ENCODE peak calls at places on chromosomes 5 and 9, in four cellular contexts. One of them, this sample, is unnamed.

GRCh38 chr9:37963936-37964739 is 60.2 kb upstream of the SLC25A51 start:
- DNase-seq in GM12878: no peak
- DNase-seq in SK-N-SH: no peak
- DNase-seq in K562: no peak
- DNase-seq in this sample: peak

GRCh38 chr5:32059779-32060178 is 114.3 kb downstream of the GOLPH3 start:
- DNase-seq in GM12878: no peak
- DNase-seq in SK-N-SH: no peak
- DNase-seq in K562: no peak
- DNase-seq in this sample: no peak

GRCh38 chr9:4116708-4117460 is 183.0 kb downstream of the GLIS3 start:
- DNase-seq in GM12878: no peak
- DNase-seq in SK-N-SH: no peak
- DNase-seq in K562: no peak
- DNase-seq in this sample: no peak

GRCh38 chr9:92029553-92029952 is 79.5 kb upstream of the ROR2 start:
- DNase-seq in GM12878: no peak
- DNase-seq in SK-N-SH: no peak
- DNase-seq in K562: no peak
- DNase-seq in this sample: no peak

GRCh38 chr9:4117835-4118610 is 181.8 kb downstream of the GLIS3 start:
- DNase-seq in GM12878: no peak
- DNase-seq in SK-N-SH: peak
- DNase-seq in K562: peak
- DNase-seq in this sample: no peak

GRCh38 chr9:76761448-76761847 is 2.8 kb upstream of the PCA3 start:
- DNase-seq in GM12878: no peak
- DNase-seq in SK-N-SH: no peak
- DNase-seq in K562: no peak
- DNase-seq in this sample: peak

GRCh38 chr9:112569186-112569585 is 82.6 kb downstream of the KIAA1958 start:
- DNase-seq in GM12878: no peak
- DNase-seq in SK-N-SH: no peak
- DNase-seq in K562: no peak
- DNase-seq in this sample: peak

GRCh38 chr9:15622596-15622995 is 69.8 kb downstream of the CCDC171 start:
- DNase-seq in GM12878: no peak
- DNase-seq in SK-N-SH: no peak
- DNase-seq in K562: no peak
- DNase-seq in this sample: peak

GRCh38 chr5:124963236-124963929 is 216.9 kb upstream of the ZNF608 start:
- DNase-seq in GM12878: no peak
- DNase-seq in SK-N-SH: no peak
- DNase-seq in K562: no peak
- DNase-seq in this sample: peak

GRCh38 chr5:159459951-159460538 is 129.8 kb upstream of the IL12B start:
- DNase-seq in GM12878: no peak
- DNase-seq in SK-N-SH: no peak
- DNase-seq in K562: no peak
- DNase-seq in this sample: peak

GRCh38 chr9:120977321-120977720 is 50.7 kb upstream of the TRAF1 start:
- DNase-seq in GM12878: no peak
- DNase-seq in SK-N-SH: no peak
- DNase-seq in K562: no peak
- DNase-seq in this sample: no peak

GRCh38 chr5:135387629-135387960 is 11.4 kb downstream of the MACROH2A1 start:
- DNase-seq in GM12878: no peak
- DNase-seq in SK-N-SH: no peak
- DNase-seq in K562: peak
- DNase-seq in this sample: no peak
- TF ChIP-seq MXI1 in GM12878: no peak
- TF ChIP-seq MXI1 in SK-N-SH: no peak
- TF ChIP-seq MXI1 in K562: no peak
- TF ChIP-seq MXI1 in this sample: no peak

GRCh38 chr9:75061169-75061568 is 26.8 kb downstream of the NMRK1 start:
- DNase-seq in GM12878: no peak
- DNase-seq in SK-N-SH: no peak
- DNase-seq in K562: no peak
- DNase-seq in this sample: no peak

GRCh38 chr9:75065513-75065912 is 22.4 kb downstream of the NMRK1 start:
- DNase-seq in GM12878: no peak
- DNase-seq in SK-N-SH: no peak
- DNase-seq in K562: peak
- DNase-seq in this sample: no peak

GRCh38 chr9:75063556-75064305 is 24.2 kb downstream of the NMRK1 start:
- DNase-seq in GM12878: no peak
- DNase-seq in SK-N-SH: no peak
- DNase-seq in K562: no peak
- DNase-seq in this sample: peak

GRCh38 chr9:75067894-75068293 is 20.1 kb downstream of the NMRK1 start:
- DNase-seq in GM12878: no peak
- DNase-seq in SK-N-SH: no peak
- DNase-seq in K562: no peak
- DNase-seq in this sample: no peak

DNA sequence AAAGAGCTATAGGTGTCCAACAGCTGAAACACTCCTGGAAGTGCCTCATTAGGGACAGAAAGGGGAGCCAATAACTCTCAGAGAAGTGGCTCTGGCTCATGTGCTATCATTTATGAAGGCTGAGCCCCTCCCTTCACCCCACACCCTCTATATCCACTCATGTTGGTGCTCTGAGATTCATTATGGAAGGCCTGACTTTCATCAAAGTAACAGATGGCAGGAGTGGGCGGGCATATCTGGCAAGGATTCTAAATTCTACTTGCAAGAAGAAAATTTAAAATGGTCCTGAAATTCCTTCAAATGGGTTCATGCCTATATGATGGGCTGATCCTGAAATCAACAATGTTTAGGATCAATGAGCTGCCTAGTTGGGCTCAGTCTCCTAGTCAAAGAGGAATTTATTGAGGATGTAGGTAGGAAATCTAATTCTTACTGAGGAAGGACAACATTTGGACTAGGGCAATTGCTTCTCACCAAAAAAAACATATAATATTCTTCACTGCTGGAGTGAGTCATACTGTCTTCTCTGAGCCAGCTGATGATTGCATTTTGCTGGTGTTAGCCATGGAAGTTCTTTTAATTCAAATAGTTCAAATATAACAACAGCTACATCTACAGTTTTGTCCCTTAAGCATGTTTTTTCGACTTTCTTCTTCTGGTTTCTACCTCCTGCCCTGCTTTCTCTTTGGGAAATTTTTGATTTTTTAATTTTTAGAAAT is 23.5 kb downstream of the NMRK1 start:
- DNase-seq in GM12878: no peak
- DNase-seq in SK-N-SH: no peak
- DNase-seq in K562: no peak
- DNase-seq in this sample: peak
- TF ChIP-seq MXI1 in GM12878: no peak
- TF ChIP-seq MXI1 in SK-N-SH: no peak
- TF ChIP-seq MXI1 in K562: no peak
- TF ChIP-seq MXI1 in this sample: no peak

DNA sequence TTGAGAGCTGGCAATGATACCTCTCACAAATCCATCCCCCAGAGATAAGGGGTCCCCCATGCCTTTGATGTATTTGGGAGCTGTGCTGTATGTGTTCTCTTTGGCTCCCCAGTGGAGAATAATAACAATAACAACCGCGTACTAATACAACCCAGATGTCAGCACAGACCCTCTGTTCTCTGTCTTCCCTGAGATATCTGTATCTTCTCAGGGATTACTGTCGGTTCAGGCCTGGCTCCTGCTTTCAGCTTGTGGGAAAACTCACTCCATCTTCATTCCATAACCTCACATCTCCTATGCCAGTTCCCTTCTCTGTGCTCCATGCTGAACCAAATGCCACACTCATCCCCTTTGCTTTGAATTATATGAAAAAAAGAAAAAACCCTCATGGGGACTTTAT is 76.2 kb downstream of the TMC1 start:
- DNase-seq in GM12878: no peak
- DNase-seq in SK-N-SH: no peak
- DNase-seq in K562: no peak
- DNase-seq in this sample: no peak
- TF ChIP-seq MXI1 in GM12878: no peak
- TF ChIP-seq MXI1 in SK-N-SH: no peak
- TF ChIP-seq MXI1 in K562: no peak
- TF ChIP-seq MXI1 in this sample: no peak

DNA sequence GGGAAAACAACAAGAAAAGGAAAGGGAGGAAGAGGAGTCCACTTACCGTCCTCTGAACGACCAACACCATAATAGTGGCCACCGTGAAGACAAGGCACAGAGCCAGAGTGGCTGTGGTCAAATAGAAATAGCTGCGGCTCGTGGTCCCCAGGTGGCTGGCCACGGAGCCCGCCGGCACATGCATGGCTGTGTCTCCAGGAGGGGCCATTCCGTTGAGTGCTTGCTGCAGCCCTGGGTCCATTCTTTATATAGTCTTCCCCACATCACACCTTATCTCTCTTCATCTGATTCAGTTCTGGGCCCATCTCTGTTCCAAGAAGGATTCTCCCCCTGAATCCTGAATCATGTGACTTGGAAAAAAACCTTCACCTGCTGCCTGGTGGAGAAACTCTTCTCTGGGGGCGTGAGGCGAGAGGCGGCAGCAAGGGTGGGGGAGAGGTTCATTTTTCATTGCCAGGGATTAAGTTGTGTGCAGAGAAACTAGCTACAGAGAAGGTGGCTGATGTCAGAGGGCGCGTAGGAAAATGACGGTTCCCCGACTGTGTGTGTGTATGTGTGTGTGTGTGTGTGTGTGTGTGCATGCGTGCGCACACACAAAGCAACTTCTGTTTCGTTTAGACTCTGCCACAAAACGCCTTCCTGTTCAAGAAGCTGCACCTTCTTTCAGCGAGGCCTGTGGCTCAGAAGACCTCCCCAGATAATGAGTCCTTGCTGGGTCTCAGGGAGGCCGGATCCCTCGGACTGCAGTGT is at the start of gene TNFSF8:
- DNase-seq in GM12878: no peak
- DNase-seq in SK-N-SH: no peak
- DNase-seq in K562: no peak
- DNase-seq in this sample: no peak
- TF ChIP-seq MXI1 in GM12878: no peak
- TF ChIP-seq MXI1 in SK-N-SH: no peak
- TF ChIP-seq MXI1 in K562: no peak
- TF ChIP-seq MXI1 in this sample: no peak

DNA sequence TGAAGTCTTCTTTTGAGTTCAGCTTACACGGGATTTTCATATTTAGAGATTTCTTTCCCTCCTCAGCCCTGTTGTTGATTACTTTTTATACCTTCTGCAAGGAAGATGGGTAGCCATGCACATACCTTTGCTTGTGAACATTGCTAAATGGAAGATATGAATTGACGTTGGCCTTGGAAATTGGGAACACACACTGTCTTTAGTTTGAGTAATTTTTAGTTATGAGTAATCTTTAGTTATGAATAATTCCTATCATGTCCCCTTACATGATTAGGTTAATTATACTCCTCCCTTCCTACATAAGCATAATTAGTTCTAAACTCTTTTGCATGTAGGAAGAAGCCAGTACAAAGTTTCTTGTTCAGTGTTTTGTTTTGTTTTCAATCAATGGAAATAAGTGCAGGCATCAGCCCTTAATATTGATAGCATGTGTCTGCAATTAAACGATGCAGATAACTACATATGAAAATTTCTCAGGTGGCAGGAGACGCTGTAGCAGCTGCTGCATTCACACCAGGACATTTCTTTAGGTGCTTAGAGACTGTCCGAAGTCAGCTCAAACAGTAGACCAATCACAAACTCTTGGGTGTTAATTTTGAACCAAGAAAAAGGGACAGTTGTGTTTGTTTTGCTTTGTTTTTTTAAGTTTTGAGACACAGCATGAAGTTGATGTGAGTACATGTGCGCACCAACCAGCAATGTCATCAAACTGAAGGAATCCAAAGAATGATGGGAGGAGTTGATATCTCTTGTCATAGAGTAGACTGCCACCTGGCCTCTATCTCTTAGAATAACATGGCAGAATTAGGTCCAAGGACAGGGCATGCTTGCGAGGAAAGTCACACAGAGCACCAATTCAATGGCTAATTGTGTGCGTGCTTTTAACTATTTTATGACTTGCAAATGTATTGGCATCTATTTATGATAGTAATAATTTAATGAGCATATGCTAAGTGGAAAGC is 51.4 kb downstream of the SMARCA2 start:
- DNase-seq in GM12878: no peak
- DNase-seq in SK-N-SH: no peak
- DNase-seq in K562: no peak
- DNase-seq in this sample: peak
- TF ChIP-seq MXI1 in GM12878: no peak
- TF ChIP-seq MXI1 in SK-N-SH: no peak
- TF ChIP-seq MXI1 in K562: no peak
- TF ChIP-seq MXI1 in this sample: no peak

DNA sequence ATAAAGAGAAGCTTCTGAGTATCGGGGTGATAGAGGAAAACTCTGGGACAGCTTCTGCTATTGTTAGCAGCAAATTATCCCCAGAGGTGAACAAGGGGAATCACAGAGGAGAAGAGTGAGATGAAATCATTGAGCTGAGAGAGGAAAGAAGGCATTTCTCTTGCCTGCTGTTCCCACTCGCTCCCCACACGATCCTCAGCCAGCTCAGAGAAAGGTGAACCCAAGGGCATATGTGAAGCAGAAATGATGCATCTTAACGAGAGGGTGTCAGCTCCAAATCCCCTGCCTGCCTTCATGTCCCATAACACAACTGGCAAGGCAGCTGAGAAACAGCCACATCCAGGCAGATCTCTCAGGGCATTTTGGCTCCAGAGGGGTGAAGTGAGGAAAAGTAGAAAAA is 111.6 kb downstream of the BRINP1 start:
- DNase-seq in GM12878: no peak
- DNase-seq in SK-N-SH: no peak
- DNase-seq in K562: no peak
- DNase-seq in this sample: no peak
- TF ChIP-seq MXI1 in GM12878: no peak
- TF ChIP-seq MXI1 in SK-N-SH: no peak
- TF ChIP-seq MXI1 in K562: no peak
- TF ChIP-seq MXI1 in this sample: no peak

DNA sequence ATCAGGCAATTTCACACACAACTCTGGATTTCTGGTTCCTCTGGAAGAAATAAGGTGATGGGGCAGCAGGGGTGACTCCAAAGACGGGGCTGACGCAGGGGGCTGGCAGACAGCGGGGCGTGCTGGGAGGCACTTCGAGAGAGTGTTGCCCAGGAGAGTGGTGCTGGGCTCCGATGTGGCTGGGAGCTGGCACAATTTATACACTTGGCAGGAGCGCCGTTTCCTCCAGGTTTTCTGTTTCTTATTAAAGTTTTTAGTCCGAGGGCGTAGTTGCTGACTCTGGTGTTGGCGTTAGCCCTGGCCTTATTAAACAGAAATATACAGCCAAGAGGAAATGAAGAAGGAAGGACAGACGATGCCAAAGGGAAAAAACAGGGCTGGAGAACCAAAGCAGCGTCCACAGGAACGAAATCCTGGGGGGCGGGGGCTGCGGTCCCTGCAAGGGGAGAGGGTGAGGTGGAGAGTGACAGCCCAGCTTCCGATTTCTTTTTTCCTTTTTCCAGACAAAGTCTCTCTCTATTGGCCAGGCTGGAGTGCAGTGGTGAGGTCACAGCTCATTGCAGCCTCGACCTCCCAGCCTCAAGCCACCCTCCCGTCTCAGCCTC is 139.6 kb upstream of the PHYKPL start:
- DNase-seq in GM12878: no peak
- DNase-seq in SK-N-SH: peak
- DNase-seq in K562: no peak
- DNase-seq in this sample: no peak
- TF ChIP-seq MXI1 in GM12878: no peak
- TF ChIP-seq MXI1 in SK-N-SH: no peak
- TF ChIP-seq MXI1 in K562: no peak
- TF ChIP-seq MXI1 in this sample: no peak

This sample was measured in IMR-90.